ENCODE peak calls at places on chromosomes 2 and 18, in five cellular contexts. Z, L, I, R and C are unnamed samples.

GRCh38 chr18:35634376-35634775 is 52.8 kb downstream of the GALNT1 start:
- DNase-seq in Z (no peak), R (no peak), I (no peak), L (no peak), C (peak)

GRCh38 chr18:8107426-8107825 is 501.8 kb upstream of the RAB12 start:
- DNase-seq in Z (no peak), L (no peak), R (no peak), I (no peak), C (no peak)

GRCh38 chr2:70716131-70716766 is 51.8 kb downstream of the ADD2 start:
- DNase-seq in I (no peak), R (no peak), L (no peak), Z (no peak), C (no peak)

GRCh38 chr18:42976869-42977268 is 138.6 kb downstream of the RIT2 start:
- DNase-seq in I (no peak), Z (no peak), L (no peak), R (no peak), C (no peak)

GRCh38 chr2:213934560-213934959 is 476.3 kb upstream of the VWC2L start:
- DNase-seq in I (no peak), Z (peak), L (peak), R (peak), C (peak)

GRCh38 chr18:59220784-59221765 is 1.1 kb downstream of the GRP start:
- DNase-seq in I (no peak), R (no peak), L (peak), Z (no peak), C (no peak)

GRCh38 chr2:129460643-129461198 is 518.7 kb upstream of the RAB6C start:
- DNase-seq in L (no peak), Z (no peak), R (no peak), I (no peak), C (no peak)

GRCh38 chr2:46971914-46972313 is 56.3 kb upstream of the MCFD2 start:
- DNase-seq in L (no peak), Z (peak), I (no peak), R (no peak), C (no peak)

GRCh38 chr2:73068147-73068546 is 3.4 kb downstream of the SFXN5 start:
- DNase-seq in I (no peak), R (no peak), L (no peak), Z (no peak), C (no peak)

GRCh38 chr2:232876071-232876977 is 6.3 kb downstream of the SNORC start:
- DNase-seq in Z (no peak), R (peak), I (no peak), L (peak), C (no peak)

GRCh38 chr2:192197387-192197786 is 2.7 kb upstream of the TMEFF2 start:
- DNase-seq in R (peak), L (no peak), Z (peak), I (no peak), C (no peak)
- TF ChIP-seq CTCF in R (peak), L (peak), Z (no peak), I (no peak), C (no peak)

GRCh38 chr2:193187816-193188215 is 993.1 kb upstream of the TMEFF2 start:
- DNase-seq in L (no peak), Z (no peak), R (no peak), I (no peak), C (no peak)
- H3K4me3 ChIP-seq in L (no peak), Z (peak), R (peak), I (no peak), C (no peak)

DNA sequence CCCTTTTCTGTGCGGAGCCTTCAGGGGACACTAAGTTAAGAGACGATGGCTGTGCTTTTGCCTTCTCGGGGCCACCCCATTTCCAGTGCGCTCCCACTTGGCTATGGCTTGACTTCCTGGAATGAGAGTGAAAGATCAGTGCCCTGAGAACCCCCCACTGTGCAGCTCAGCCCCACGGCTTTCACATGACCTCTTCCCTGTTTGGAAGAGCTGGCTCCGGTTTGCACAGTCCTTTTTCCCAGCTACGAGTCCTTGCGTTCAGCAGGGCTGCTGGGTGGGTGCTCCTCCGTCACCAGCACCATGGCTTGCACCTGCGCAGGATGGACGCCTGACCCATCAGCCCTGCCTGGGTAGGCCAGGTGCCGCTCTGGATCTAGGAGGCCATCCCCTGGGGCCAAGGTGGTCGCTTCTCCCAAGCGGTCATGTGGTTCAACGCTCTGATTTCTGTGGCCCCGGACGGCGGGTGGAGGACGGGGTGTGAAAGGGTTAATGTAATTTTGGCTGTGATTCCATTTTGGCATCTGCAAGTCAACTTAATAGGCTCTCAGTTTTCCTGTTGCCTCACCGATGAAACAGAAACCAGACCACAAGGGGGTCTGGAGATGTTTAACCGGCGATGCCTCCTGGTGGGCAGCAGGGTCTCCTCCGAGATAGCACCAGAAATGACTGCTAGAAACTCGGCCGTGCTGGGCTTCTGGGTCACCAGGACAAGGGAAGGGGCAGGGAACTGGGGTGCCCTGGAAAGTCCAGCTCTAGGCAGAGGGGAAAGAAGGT is 113.1 kb upstream of the HAAO start:
- DNase-seq in I (no peak), L (peak), Z (peak), R (no peak), C (peak)
- TF ChIP-seq CTCF in I (no peak), L (peak), Z (peak), R (no peak), C (peak)

GRCh38 chr2:88199912-88200682 is 30.0 kb downstream of the THNSL2 start:
- DNase-seq in Z (no peak), L (peak), R (no peak), I (peak), C (no peak)
- H3K4me3 ChIP-seq in Z (no peak), L (peak), R (peak), I (no peak), C (no peak)

DNA sequence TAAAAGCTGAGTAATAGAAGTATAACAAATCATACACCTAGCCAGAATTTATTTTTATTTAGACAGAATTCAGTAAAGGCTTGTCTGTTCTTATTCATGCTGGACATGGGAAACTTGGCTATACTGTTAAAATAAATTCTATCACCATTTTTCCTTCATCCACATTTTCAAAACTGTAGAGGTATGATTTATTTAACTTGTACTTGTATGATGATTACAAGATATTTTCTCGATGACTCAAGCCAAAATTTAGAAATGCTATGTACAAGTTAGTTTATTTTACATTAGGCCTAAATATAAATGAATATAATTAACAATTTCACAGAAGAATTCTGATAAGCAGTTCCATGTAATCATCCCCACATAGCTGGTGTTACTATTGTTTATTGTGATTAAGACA is 194.8 kb upstream of the DOK6 start:
- DNase-seq in R (no peak), L (no peak), I (no peak), Z (no peak), C (no peak)
- TF ChIP-seq CTCF in R (no peak), L (no peak), I (no peak), Z (no peak), C (no peak)